ENCODE peak calls at places on chromosomes 7 and 10, in ten cellular contexts. Z, U, M, Q, R, L, W, Y, V and B are unnamed samples.

GRCh38 chr10:98217793-98218192 is 50.2 kb downstream of the LOXL4 start:
- DNase-seq in V (no peak), R (no peak), U (no peak), L (no peak), Q (peak; percentile 30), W (no peak), Y (no peak), M (no peak), Z (no peak), B (no peak)

GRCh38 chr7:121083790-121084251 is 95.3 kb downstream of the CPED1 start:
- DNase-seq in Y (no peak), Z (no peak), R (no peak), V (no peak), L (no peak), M (no peak), W (no peak), Q (peak; percentile 17), U (no peak), B (no peak)

GRCh38 chr7:23115991-23116390 is 10.4 kb downstream of the KLHL7 start:
- DNase-seq in L (no peak), M (no peak), R (no peak), U (no peak), Y (no peak), Z (peak; percentile 88), W (no peak), V (no peak), Q (peak; percentile 12), B (no peak)

GRCh38 chr7:50092579-50093411 is at the start of gene ZPBP:
- DNase-seq in L (peak; percentile 18), Y (no peak), Q (peak; percentile 40), U (peak; percentile 26), W (peak; percentile 88), Z (peak; percentile 76), V (no peak), M (no peak), R (no peak), B (peak; percentile 87)

GRCh38 chr7:81299272-81299671 is 380.4 kb upstream of the SEMA3C start:
- DNase-seq in M (no peak), Y (no peak), W (no peak), U (no peak), L (no peak), Q (peak; percentile 89), V (no peak), Z (no peak), R (no peak), B (no peak)

GRCh38 chr7:143900230-143900766 is 1.7 kb downstream of the TCAF1 start:
- DNase-seq in U (no peak), Q (peak; percentile 73), Y (no peak), W (no peak), R (no peak), V (no peak), M (no peak), L (peak; percentile 95), Z (no peak), B (no peak)

GRCh38 chr7:158054081-158054480 is 533.5 kb downstream of the PTPRN2 start:
- DNase-seq in V (no peak), Y (no peak), M (peak; percentile 10), R (no peak), L (no peak), U (no peak), W (peak; percentile 54), Z (no peak), Q (no peak), B (no peak)

GRCh38 chr7:73905360-73905759 is 44.4 kb downstream of the TMEM270 start:
- DNase-seq in V (peak; percentile 51), L (no peak), Y (peak; percentile 45), R (no peak), Q (no peak), Z (no peak), W (peak; percentile 51), M (no peak), U (no peak), B (no peak)

GRCh38 chr10:71255817-71256660 is 43.7 kb downstream of the UNC5B start:
- DNase-seq in V (no peak), Z (no peak), R (peak; percentile 74), Y (peak; percentile 84), W (no peak), U (peak; percentile 59), Q (peak; percentile 84), L (no peak), M (no peak), B (peak; percentile 77)

GRCh38 chr7:134502463-134502862 is 24.9 kb upstream of the AKR1B10 start:
- DNase-seq in U (no peak), L (no peak), Q (no peak), Z (no peak), W (no peak), Y (peak; percentile 85), V (peak; percentile 72), M (no peak), R (no peak), B (peak; percentile 54)

GRCh38 chr7:68321076-68321639 is 1277.1 kb upstream of the AUTS2 start:
- DNase-seq in Z (no peak), W (no peak), R (peak; percentile 52), Y (peak; percentile 68), M (peak; percentile 62), Q (no peak), L (no peak), V (peak; percentile 59), U (peak; percentile 70), B (no peak)

GRCh38 chr10:78258303-78259030 is 224.8 kb downstream of the RPS24 start:
- DNase-seq in Z (peak; percentile 28), M (no peak), W (peak; percentile 45), U (no peak), Y (no peak), Q (no peak), R (no peak), L (no peak), V (no peak), B (no peak)

GRCh38 chr10:15141136-15142067 is 27.1 kb downstream of the NMT2 start:
- DNase-seq in M (no peak), U (no peak), Q (no peak), V (no peak), R (no peak), W (no peak), L (peak; percentile 20), Y (no peak), Z (no peak), B (no peak)

DNA sequence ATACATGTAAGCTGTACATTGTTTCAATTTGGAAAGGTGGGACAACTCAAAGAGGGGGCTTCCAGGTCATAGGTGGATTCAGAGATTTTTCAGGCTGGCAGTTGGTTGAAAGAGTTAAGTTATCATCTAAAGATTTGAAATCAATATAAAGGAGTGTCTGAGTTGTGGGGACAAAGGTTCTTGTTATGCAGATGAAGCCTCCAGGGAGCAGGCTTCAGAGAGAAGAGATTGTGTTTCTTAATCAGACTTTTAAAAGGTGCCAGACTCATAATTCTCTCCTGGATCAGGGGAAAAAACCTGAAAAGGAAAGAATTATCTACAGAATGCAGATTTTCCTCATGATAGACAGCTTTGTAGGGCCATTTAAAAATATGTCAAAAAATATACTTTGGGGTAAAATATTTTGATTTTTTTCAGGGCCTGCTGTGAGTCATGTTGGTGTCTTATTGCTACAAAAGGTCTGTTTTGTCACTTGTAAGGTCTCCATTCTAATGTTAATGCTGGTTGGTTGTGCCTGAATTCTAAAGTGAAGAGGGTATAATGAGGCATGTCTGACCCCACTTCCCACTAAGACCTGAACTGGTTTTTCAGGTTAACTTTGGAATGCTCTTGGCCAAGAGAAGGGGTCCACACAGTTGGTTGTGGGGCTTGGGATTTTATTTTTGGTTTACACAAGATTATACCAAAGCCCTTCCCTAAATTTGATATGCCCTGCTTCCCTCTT is 52.7 kb upstream of the PRSS1 start:
- DNase-seq in Q (no peak), W (no peak), M (no peak), L (no peak), R (no peak), Y (no peak), U (no peak), Z (peak; percentile 62), V (no peak), B (no peak)
- TF ChIP-seq POLR2AphosphoS5 in Q (no peak), W (no peak), M (no peak), L (no peak), R (no peak), Y (no peak), U (no peak), Z (no peak), V (no peak), B (no peak)

GRCh38 chr10:112793197-112793921 is 156.7 kb upstream of the TCF7L2 start:
- DNase-seq in L (no peak), R (no peak), Z (no peak), Q (no peak), W (no peak), U (no peak), M (no peak), Y (no peak), V (no peak), B (no peak)
- H3K27ac ChIP-seq in L (no peak overlapping the region), R (peak overlapping the region; percentile 20), Z (peak overlapping the region; percentile 64), Q (no peak overlapping the region), W (no peak overlapping the region), U (no peak overlapping the region), M (no peak overlapping the region), Y (peak overlapping the region; percentile 14), V (peak overlapping the region; percentile 12), B (no peak overlapping the region)

GRCh38 chr10:33335800-33336605 is 1.5 kb upstream of the NRP1 start:
- DNase-seq in Y (peak; percentile 84), Z (peak; percentile 70), R (peak; percentile 69), Q (peak; percentile 36), V (peak; percentile 74), L (no peak), U (peak; percentile 31), M (peak; percentile 54), W (peak; percentile 82), B (peak; percentile 92)
- H3K4me3 ChIP-seq in Y (peak overlapping the region; percentile 62), Z (peak overlapping the region; percentile 85), R (peak overlapping the region; percentile 71), Q (peak overlapping the region; percentile 90), V (peak overlapping the region; percentile 77), L (peak overlapping the region; percentile 52), U (peak overlapping the region; percentile 62), M (peak overlapping the region; percentile 75), W (peak overlapping the region; percentile 48), B (peak overlapping the region; percentile 82)

DNA sequence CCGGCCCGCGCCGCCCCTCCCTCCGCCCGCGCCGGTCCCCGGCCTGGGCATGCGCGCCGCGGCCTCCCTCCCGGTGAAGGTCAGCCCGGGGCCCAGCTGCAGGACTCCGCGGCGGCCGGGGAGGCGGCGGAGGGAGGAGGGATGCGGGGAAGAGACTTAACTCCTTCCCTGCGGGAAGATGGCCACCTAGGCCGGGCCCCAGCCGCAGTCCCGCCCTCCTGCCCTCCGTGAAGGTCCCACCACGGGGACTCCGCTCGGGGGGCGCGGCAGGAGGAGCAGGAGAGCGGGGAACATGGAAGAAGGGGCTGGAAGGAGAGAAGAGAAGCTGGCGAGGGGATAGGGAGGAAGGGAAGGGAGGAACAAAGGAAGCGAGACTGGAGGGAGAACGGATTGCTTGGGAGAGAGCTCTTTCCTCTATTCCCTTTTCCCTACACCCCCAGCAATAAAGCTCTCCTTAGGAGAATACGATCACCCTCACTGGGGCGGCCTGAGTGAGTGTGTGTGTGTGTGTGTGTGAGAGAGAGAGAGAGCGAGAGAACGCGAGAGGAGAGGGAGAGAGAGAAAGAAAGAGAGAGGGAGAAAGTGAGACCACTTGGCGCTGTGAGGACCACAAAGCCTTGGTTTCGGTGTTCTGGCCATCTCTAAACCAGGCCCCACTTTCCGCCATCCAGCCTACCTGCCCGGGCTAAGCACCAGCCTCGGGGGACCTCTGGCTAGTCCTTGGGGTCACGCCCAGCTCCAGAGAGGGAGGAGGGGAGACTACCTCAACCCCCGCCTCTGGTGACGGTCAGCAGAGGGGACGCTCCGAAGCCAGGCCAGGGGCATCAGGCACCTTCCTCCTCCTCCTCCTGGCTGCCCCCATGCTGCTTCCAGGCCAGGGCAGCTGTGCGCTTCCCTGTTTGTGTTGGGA is 3.7 kb upstream of the SMARCD3 start:
- DNase-seq in U (no peak), M (no peak), R (peak; percentile 70), Y (peak; percentile 89), W (no peak), V (peak; percentile 70), Z (peak; percentile 79), Q (peak; percentile 62), L (no peak), B (peak; percentile 94)
- TF ChIP-seq POLR2AphosphoS5 in U (peak; percentile 21), M (no peak), R (no peak), Y (peak; percentile 68), W (peak; percentile 72), V (no peak), Z (peak; percentile 32), Q (no peak), L (no peak), B (no peak)